ENCODE peak calls at places on chromosomes 6 and 20, in four cellular contexts. B is prostate gland, I is GM12878, Z is SK-N-SH. X is an unnamed sample.

GRCh38 chr20:4897600-4897999 is 103.7 kb downstream of the SLC23A2 start:
- DNase-seq in I (no peak), B (no peak), Z (no peak), X (no peak)

GRCh38 chr20:635028-635427 is 18.0 kb downstream of the SRXN1 start:
- DNase-seq in B (no peak), Z (no peak), I (no peak), X (no peak)

GRCh38 chr6:168393126-168393870 is 47.7 kb upstream of the SMOC2 start:
- DNase-seq in I (no peak), B (peak), Z (no peak), X (no peak)

GRCh38 chr20:44576297-44576696 is 6.1 kb upstream of the PKIG start:
- DNase-seq in B (no peak), I (no peak), Z (no peak), X (no peak)

GRCh38 chr6:108163267-108163643 is 2.6 kb upstream of the NR2E1 start:
- DNase-seq in I (no peak), B (no peak), Z (no peak), X (no peak)

GRCh38 chr6:25601797-25602679 is 50.0 kb upstream of the SCGN start:
- DNase-seq in B (no peak), Z (peak), I (no peak), X (no peak)

GRCh38 chr6:83265384-83265783 is 72.2 kb downstream of the RWDD2A start:
- DNase-seq in I (no peak), B (no peak), Z (no peak), X (no peak)

GRCh38 chr6:153003294-153003645 is 761 bp upstream of the MTRF1L start:
- DNase-seq in I (no peak), Z (peak), B (no peak), X (no peak)

GRCh38 chr6:4870821-4871494 is 94.8 kb downstream of the CDYL start:
- DNase-seq in B (no peak), I (no peak), Z (no peak), X (no peak)

GRCh38 chr6:17584241-17584803 is 15.8 kb upstream of the FAM8A1 start:
- DNase-seq in I (no peak), Z (peak), B (peak), X (no peak)

GRCh38 chr6:73585566-73586415 is 65.0 kb upstream of the EEF1A1 start:
- DNase-seq in Z (no peak), I (peak), B (peak), X (no peak)

GRCh38 chr6:15621203-15622044 is 41.4 kb downstream of the DTNBP1 start:
- DNase-seq in B (no peak), I (peak), Z (peak), X (peak)

GRCh38 chr6:81751388-81752083 is 945 bp downstream of the TENT5A start:
- DNase-seq in B (peak), I (no peak), Z (no peak), X (no peak)

GRCh38 chr20:24376523-24377085 is 92.8 kb upstream of the SYNDIG1 start:
- DNase-seq in Z (no peak), I (no peak), B (no peak), X (no peak)

GRCh38 chr6:158290659-158291058 is 21.6 kb upstream of the TULP4 start:
- DNase-seq in B (no peak), I (peak), Z (no peak), X (peak)

GRCh38 chr6:132499757-132500156 is 13.2 kb downstream of the STX7 start:
- DNase-seq in Z (no peak), B (no peak), I (no peak), X (no peak)

GRCh38 chr20:52746190-52746589 is 226.0 kb upstream of the TSHZ2 start:
- DNase-seq in Z (no peak), I (no peak), B (no peak), X (no peak)

GRCh38 chr6:133377219-133377618 is 136.1 kb downstream of the EYA4 start:
- DNase-seq in Z (no peak), I (no peak), B (no peak), X (no peak)

GRCh38 chr20:21832442-21833152 is 127.1 kb downstream of the PAX1 start:
- DNase-seq in Z (no peak), I (no peak), B (no peak), X (no peak)

GRCh38 chr6:118706702-118707101 is 55.3 kb upstream of the CEP85L start:
- DNase-seq in B (no peak), Z (no peak), I (no peak), X (no peak)

GRCh38 chr6:63899550-63899949 is 263.9 kb downstream of the PHF3 start:
- DNase-seq in Z (no peak), I (no peak), B (peak), X (no peak)

GRCh38 chr6:33029297-33030184 is 20.1 kb upstream of the HLA-DOA start:
- DNase-seq in Z (no peak), B (no peak), I (peak), X (no peak)

GRCh38 chr6:48278261-48278660 is 167.3 kb upstream of the PTCHD4 start:
- DNase-seq in Z (no peak), B (no peak), I (no peak), X (no peak)

GRCh38 chr20:23441850-23442313 is 2.4 kb downstream of the CSTL1 start:
- DNase-seq in B (peak), Z (peak), I (peak), X (peak)

GRCh38 chr6:52644246-52644645 is 26.7 kb upstream of the TMEM14A start:
- DNase-seq in I (no peak), B (no peak), Z (no peak), X (no peak)

GRCh38 chr6:25061289-25061945 is 125.7 kb upstream of the RIPOR2 start:
- DNase-seq in I (no peak), Z (no peak), B (no peak), X (no peak)

GRCh38 chr6:169250660-169251059 is 3.0 kb downstream of the THBS2 start:
- DNase-seq in I (no peak), Z (no peak), B (no peak), X (no peak)

GRCh38 chr6:11404845-11405244 is 132.7 kb upstream of the TMEM170B start:
- DNase-seq in I (no peak), Z (no peak), B (no peak), X (no peak)

GRCh38 chr6:133055527-133055966 is 185.6 kb upstream of the EYA4 start:
- DNase-seq in Z (no peak), I (no peak), B (no peak), X (no peak)

GRCh38 chr6:62283828-62284411 is 2.1 kb downstream of the KHDRBS2 start:
- DNase-seq in Z (peak), B (no peak), I (no peak), X (no peak)

GRCh38 chr6:21748343-21749063 is 155.0 kb downstream of the SOX4 start:
- DNase-seq in B (no peak), I (no peak), Z (no peak), X (no peak)
- TF ChIP-seq POLR2AphosphoS5 in B (peak), I (no peak), Z (no peak), X (no peak)

GRCh38 chr6:13573669-13574110 is 711 bp upstream of the SIRT5 start:
- DNase-seq in I (no peak), Z (no peak), B (peak), X (no peak)

GRCh38 chr6:13576017-13576416 is 1.6 kb downstream of the SIRT5 start:
- DNase-seq in B (no peak), I (no peak), Z (no peak), X (no peak)

GRCh38 chr6:13575377-13575775 is 975 bp downstream of the SIRT5 start:
- DNase-seq in Z (no peak), I (no peak), B (no peak), X (no peak)

GRCh38 chr6:13574149-13574570 is 241 bp upstream of the SIRT5 start:
- DNase-seq in I (peak), B (peak), Z (peak), X (peak)

DNA sequence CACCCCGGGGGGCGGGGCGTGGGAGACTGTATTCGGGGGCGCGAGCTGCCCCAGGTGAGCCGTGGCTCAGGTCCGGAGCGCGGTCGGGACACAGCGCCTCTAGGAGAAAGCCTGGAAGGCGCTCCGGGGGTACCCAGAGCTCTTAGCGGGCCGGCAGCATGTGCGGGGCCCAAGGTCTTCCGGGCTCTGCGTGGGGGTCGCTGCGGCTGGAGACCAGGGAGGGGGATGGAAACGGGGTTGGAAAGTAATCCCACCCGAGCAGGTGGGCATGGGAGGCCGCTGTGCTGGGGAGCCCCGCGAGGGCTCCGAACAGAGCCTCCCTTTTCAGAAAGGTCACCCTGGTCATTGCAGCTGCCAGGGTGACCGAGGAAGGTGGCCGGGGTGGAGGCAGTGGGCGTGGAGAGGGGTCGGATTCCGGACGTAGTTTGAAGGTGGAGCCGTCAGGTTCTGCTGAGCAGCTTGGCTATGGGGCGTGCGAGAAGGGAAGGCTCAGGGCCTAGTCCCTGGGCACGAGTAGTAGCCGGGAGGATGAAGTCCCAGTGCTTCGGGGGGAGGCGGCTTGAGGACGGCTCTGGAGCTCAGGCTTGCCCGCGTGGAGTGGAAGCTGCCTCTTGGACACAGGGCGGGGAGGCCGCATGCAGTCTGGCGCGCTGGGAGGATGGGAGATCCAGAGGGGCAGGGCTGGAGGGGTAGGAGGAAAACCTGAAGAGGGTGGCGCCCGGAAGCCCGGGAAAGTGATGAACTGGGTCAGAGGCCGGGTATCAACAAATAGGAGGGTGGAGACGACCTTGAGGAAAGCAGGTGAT is at the start of gene SIRT5:
- DNase-seq in Z (peak), I (peak), B (peak), X (peak)
- TF ChIP-seq POLR2AphosphoS5 in Z (no peak), I (peak), B (peak), X (peak)

DNA sequence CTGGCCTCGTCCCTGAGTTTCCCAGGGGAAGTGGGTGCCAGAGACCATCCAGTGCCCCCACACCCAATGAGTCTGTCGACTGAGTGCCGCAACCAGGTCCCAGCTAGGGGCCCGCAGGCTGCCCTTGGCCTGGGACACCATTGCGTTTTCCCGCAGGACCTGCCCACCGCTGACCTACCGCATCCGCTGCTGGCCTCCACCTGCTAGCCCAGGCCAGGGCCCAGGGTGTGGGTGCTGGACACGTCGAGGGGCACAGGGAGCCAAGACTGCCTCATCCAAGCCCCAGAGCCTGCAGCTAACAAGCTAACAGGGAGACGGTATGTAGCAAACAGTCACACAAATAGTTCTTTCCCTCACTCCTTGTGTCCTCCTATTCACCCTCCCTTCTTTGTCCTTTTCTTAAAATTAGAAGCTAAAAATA is 97.7 kb downstream of the TMEM242 start:
- DNase-seq in Z (no peak), I (no peak), B (no peak), X (no peak)
- TF ChIP-seq POLR2AphosphoS5 in Z (no peak), I (no peak), B (no peak), X (no peak)

DNA sequence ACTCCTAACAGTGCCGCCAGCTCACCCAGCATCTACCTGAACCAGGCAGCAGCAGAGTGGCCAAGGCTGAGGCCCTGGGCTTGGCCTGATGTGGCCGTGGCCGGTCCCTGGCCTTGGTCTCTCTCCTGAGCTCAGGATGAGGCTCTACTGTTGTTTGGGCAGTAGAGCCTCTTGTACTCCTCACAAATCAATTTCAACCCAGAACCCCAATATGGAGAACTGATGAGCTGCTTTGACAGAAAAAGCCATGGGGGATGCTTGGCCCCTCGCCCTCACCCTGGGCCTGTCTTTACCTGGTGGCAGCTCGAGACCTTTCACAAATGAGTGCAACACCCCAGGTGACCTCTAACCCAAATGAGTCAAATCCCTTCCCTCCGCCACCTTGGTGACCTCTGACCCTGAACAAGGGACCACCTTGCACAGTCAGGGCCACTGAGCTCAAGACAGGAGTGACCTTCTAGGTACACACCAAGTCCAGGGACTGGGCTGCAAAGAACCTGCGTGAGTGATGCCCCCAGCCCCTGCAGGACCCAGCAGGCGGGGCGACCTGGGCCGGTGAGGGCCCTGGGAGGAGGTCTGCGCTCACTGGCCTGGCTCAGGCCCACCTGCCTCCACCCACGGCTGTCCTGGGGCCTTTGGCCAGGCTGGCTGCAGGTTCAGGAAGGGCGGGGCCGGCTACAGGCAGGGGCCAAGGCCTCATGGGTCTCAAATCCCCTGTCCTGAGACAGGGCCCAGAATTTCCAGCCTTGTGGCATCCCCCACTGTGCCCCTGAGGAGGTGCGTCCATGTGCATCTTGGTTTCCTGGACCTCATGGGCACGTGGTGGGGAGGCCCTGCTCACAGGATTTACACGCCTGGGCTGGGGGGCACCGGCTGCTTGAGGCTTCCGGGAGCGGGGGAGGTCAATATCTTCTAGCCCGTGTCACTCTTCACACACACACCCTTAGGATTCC is 30.2 kb downstream of the PSMG4 start:
- DNase-seq in B (no peak), Z (no peak), I (no peak), X (no peak)
- TF ChIP-seq POLR2AphosphoS5 in B (no peak), Z (no peak), I (no peak), X (no peak)

DNA sequence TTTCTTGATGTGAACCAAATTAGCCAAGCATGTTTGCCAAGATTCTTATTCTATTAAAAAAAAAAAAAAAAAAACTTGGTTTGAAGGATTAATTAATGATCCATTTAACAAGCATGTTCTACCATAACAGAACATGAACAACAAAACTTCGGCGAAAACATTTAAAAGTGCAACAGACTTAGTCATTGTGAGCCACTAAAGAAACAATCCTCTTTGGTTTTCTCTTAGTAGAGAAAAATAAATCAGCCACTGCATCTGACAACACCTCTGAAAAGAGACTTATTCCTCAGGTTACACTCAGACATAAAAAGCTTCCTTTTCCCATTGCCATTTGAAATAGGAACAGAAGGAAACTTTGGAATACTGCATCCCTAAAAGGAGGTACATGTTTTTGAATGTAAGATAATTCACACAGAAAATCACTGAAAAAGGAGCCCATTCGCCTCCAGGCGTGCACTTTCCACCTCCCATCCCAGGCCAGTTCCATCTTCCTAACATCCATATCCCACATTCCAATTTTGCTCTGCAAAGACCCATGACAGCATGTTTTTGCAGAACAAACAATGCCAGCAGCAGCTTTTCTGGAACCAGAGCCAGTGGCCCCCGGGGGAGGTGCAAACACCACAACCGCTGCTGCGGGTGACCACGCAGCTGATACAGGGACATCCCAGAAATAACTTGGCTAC is 79.5 kb downstream of the ZMYND8 start:
- DNase-seq in Z (no peak), I (no peak), B (no peak), X (no peak)
- TF ChIP-seq POLR2AphosphoS5 in Z (no peak), I (no peak), B (no peak), X (no peak)

DNA sequence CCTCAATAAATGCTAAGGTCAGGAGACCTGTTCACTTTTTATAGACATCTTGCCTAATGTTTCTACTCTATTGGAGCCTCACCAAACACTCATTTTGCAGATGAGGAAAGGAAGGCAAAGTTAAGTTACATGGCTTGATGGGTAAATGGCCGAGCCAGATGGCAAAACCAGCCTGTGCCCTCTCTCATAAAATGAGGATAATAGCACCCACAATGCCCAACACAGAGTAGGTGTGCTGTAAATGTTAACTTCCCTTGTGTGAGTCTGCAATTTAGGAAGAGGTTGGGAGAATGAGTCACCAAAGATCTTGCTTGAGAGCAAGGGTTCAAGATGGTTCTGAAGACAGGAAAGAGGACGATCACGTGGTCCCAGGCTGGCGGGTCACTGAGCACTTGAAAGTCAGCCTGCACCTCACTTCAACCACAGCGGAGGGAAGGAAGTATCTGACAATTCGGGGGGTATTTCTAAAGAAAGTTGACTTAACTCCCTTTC is 3.3 kb downstream of the KCNK5 start:
- DNase-seq in B (no peak), I (peak), Z (no peak), X (no peak)
- TF ChIP-seq POLR2AphosphoS5 in B (no peak), I (no peak), Z (no peak), X (no peak)

GRCh38 chr20:13749811-13750210 is 34.9 kb downstream of the ESF1 start:
- DNase-seq in Z (no peak), B (no peak), I (no peak), X (no peak)
- TF ChIP-seq POLR2AphosphoS5 in Z (no peak), B (no peak), I (no peak), X (no peak)

DNA sequence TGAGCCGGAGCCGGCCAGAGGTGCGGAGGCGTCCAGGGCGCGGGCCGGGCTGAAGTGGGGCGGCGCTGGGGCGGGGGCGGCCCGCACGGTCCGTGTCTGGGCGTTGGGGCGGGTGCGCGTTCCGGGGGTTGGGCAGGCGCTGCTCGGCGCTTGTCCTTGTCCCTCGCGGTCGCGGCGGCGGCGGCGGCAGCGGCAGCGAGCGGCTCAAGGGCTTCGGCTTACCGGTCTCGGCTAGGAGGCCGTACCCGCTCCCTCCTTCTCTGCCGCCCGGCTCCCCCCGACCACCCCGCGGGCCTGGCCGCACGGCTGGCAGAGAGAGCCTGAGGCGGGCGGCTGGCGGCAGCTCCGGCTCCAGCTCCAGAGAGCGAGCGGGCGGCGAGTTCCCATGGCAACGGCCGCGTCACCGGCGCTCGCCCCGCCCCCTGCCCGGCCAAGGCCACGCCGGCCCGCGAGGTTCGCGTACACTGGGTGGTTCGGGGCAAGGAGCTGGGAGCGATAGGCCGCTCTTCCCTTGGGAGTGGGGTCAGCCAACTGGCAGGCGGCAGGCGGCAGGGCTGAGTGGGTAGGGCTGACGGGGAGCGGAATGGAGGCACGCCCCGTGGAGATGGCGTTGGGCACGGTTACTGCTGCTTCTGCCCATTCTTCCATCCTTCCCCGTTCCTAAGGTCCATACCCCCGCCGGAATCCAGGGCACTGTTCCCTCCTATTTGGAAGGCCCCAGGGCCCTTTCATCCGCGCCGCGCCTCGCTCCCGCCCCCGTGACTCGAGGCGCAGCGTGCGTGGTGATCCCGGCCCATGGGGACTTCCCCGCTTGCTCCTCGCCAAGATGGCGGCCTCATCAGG is at the start of gene LRRC73:
- DNase-seq in I (no peak), Z (peak), B (peak), X (peak)
- TF ChIP-seq POLR2AphosphoS5 in I (no peak), Z (peak), B (peak), X (peak)

X was measured in GM12892.